ENCODE peak calls at places on chromosomes 1 and 21, in five cellular contexts. E, B, R, Z and F are unnamed samples.

GRCh38 chr1:29635073-29635335 is 398.7 kb downstream of the PTPRU start:
- DNase-seq in B (no peak), E (no peak), R (no peak), Z (no peak), F (no peak)

GRCh38 chr1:192601145-192602048 is 25.8 kb downstream of the RGS1 start:
- DNase-seq in B (no peak), E (no peak), R (no peak), Z (no peak), F (no peak)

GRCh38 chr1:18365099-18365705 is 115.5 kb upstream of the KLHDC7A start:
- DNase-seq in E (no peak), B (no peak), Z (no peak), R (no peak), F (no peak)

GRCh38 chr1:63087966-63088365 is 234.4 kb upstream of the FOXD3 start:
- DNase-seq in E (no peak), B (no peak), Z (no peak), R (no peak), F (no peak)

GRCh38 chr1:184310157-184310819 is 76.5 kb upstream of the C1orf21 start:
- DNase-seq in E (no peak), R (no peak), B (no peak), Z (no peak), F (no peak)

GRCh38 chr1:160161965-160162705 is 10.7 kb downstream of the ATP1A4 start:
- DNase-seq in Z (no peak), R (no peak), B (no peak), E (no peak), F (no peak)

GRCh38 chr1:111538343-111539035 is 35.1 kb upstream of the ADORA3 start:
- DNase-seq in B (no peak), R (no peak), Z (no peak), E (no peak), F (no peak)

GRCh38 chr1:222048030-222048632 is 306.2 kb upstream of the DUSP10 start:
- DNase-seq in R (peak; percentile 54), E (no peak), Z (no peak), B (no peak), F (no peak)

GRCh38 chr1:204089044-204089751 is 16.3 kb downstream of the SOX13 start:
- DNase-seq in Z (peak; percentile 89), B (peak; percentile 71), E (peak; percentile 56), R (no peak), F (peak; percentile 97)

GRCh38 chr1:232327296-232327695 is 302.6 kb downstream of the SIPA1L2 start:
- DNase-seq in B (no peak), R (no peak), Z (no peak), E (no peak), F (no peak)

GRCh38 chr1:17866451-17867029 is 111.4 kb downstream of the ACTL8 start:
- DNase-seq in E (no peak), B (no peak), R (no peak), Z (no peak), F (no peak)

GRCh38 chr1:20652300-20652699 is 8.9 kb downstream of the DDOST start:
- DNase-seq in B (no peak), R (no peak), Z (no peak), E (no peak), F (no peak)

GRCh38 chr1:214318356-214318755 is 37.4 kb downstream of the SMYD2 start:
- DNase-seq in Z (no peak), E (no peak), R (no peak), B (no peak), F (no peak)

GRCh38 chr1:116769050-116769449 is 14.8 kb downstream of the CD2 start:
- DNase-seq in B (no peak), Z (no peak), E (no peak), R (no peak), F (no peak)

GRCh38 chr21:35147439-35147838 is 98.3 kb upstream of the RUNX1 start:
- DNase-seq in Z (no peak), E (no peak), B (no peak), R (no peak), F (no peak)

GRCh38 chr1:65564493-65564892 is 144.0 kb downstream of the LEPR start:
- DNase-seq in R (no peak), Z (no peak), B (no peak), E (no peak), F (no peak)

GRCh38 chr1:27960762-27961645 is 1.2 kb downstream of the XKR8 start:
- DNase-seq in B (no peak), Z (no peak), E (no peak), R (no peak), F (no peak)

GRCh38 chr1:38781872-38782617 is 77.5 kb downstream of the RRAGC start:
- DNase-seq in B (no peak), Z (no peak), E (no peak), R (no peak), F (no peak)

GRCh38 chr1:38964140-38964548 is 22.5 kb upstream of the RHBDL2 start:
- DNase-seq in B (no peak), R (no peak), Z (no peak), E (no peak), F (no peak)

GRCh38 chr1:157178490-157178889 is 40.3 kb upstream of the ETV3 start:
- DNase-seq in R (no peak), E (no peak), B (no peak), Z (no peak), F (no peak)

DNA sequence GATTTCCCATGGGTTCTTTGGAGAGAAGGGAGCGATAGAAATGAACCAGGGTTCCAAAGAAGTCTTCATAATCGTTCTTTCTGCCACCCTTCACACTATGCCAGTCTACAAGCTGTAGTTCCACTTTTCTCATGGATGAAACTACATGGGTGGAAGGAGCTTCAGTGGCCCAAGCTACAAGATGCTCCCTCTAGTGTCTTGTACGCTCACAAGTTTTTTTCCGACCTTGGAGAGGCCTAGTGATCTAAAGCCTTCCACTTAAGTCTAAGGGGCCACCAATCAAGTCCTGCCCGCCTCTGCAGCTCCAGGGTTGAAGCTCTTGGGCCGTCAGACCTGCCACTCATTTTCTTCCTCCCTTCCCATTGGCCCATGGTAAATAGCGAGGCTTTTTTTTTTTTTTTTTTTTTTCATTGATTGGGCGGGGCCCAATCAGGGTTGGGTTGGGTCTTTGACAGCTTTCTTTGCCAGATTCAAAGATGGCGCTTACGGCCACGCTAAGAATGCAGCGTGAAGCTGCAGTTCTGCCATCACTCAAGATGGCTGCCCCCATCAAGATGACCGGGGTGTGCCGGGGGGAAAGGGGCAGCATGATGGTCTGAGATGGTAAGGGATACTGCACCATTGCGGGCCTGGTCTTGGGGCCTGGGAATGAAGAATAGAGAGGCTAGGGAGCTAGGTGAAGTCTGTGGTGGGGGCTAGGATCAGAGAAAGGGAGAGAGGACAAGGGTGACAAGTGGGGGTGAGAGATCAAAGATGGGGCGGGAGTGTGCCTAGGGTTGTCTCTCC is at the start of gene TOMM40L:
- DNase-seq in E (peak; percentile 78), R (peak; percentile 97), Z (peak; percentile 94), B (peak; percentile 80), F (peak; percentile 85)
- TF ChIP-seq POLR2A in E (no peak), R (peak; percentile 62), Z (no peak), B (peak; percentile 10), F (peak; percentile 22)

GRCh38 chr1:248699099-248699498 is 3.5 kb downstream of the OR14I1 start:
- DNase-seq in E (no peak), B (no peak), Z (no peak), R (no peak), F (no peak)
- H3K9me3 ChIP-seq in E (no peaks in the 10 kb centered on the region), B (no peaks in the 10 kb centered on the region), Z (no peaks in the 10 kb centered on the region), R (no peaks in the 10 kb centered on the region), F (no peaks in the 10 kb centered on the region)

DNA sequence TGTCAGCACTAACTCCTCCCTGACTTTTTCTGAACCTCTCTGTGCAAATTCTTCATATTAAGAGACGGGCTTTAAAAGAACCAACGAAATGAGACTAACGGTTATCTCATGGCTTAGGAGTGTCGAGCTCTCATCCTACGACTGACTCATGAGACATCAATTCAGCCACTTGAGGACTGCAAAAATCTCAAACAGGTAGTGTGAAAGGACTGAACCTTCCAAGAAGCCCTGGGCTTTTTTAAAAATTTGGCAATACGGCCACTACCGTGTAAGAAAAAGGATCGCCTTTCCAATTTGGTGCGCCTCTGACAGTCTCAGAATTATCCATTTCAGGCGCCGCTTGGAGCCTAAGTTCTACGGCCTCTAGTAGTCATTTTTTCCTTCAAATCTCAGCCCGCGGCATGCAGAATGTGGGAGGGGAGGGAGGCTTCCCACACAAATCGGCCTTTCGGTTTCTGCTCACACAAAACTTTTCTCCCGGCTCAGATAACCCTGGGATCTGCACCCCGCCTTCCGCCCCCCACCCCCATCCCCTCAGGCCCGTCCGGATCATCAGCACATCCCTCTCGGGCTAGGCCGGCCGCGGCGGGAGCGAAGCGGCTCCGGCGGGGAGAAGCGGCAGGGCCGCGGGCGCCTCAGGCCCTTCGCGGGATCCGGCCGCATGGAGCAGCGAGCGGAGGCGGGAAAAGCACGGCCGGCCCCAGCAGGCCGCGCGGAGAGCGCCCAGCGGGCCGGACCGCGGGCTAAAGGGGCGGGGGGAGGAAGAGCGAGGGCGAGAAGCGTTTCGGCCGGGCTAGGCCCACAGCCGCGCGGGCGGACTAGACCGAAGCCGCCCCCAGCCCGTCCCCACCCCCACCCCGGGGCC is 606 bp downstream of the HNRNPR start:
- DNase-seq in R (no peak), Z (no peak), E (no peak), B (peak; percentile 40), F (peak; percentile 31)
- TF ChIP-seq POLR2A in R (no peak), Z (no peak), E (no peak), B (no peak), F (no peak)

GRCh38 chr21:26595971-26596370 is 22.9 kb upstream of the CYYR1 start:
- DNase-seq in E (no peak), Z (no peak), B (no peak), R (no peak), F (no peak)
- H3K9me3 ChIP-seq in E (no peaks in the 10 kb centered on the region), Z (no peaks in the 10 kb centered on the region), B (no peaks in the 10 kb centered on the region), R (no peaks in the 10 kb centered on the region), F (no peaks in the 10 kb centered on the region)

DNA sequence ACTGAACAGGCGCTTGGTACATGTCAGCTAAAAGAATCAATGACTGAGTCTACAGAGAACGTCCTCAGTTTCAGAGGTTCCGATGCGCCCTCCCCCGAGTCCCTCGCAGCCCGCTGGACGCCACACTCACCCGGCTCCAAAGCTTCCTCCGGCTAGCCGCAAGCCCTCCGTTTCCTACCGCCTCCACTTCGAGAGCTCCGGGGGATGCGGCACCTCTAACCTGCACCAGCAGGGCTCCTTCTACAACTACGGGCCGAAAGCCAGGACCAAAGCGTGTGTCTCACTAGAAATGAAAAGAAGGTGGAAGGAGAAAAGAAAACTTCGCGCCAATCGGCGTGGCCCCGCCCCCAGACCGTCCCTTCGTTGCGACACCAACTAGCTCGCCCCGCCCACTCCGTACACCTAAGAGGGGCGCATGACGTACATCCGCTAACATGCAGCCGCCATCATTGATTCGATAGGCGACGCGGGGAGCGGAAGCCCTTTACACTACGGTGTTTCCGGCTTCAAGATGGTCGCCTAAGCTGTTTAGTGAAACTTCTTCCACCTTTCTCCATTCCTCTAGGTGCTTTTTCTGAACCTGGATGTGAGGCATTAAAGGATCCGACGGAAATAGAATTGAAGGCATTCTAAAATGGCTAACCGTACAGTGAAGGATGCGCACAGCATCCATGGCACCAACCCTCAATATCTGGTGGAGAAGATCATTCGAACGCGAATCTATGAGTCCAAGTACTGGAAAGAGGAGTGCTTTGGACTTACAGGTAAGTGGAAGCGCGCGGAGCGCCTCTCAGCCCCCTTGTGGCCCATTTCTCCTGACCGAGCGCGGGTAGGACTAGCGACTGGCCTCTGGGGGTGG is at the start of the genes ORC1 and PRPF38A:
- DNase-seq in R (peak; percentile 83), E (peak; percentile 98), B (peak; percentile 97), Z (peak; percentile 98), F (peak; percentile 96)
- TF ChIP-seq POLR2A in R (peak; percentile 88), E (no peak), B (peak; percentile 68), Z (peak; percentile 29), F (peak; percentile 51)